ENCODE peak calls at places on chromosomes 3 and 15, in eight cellular contexts. P is choroid plexus epithelial cell, F is GM12878, I is lung, E is AG04449, Y is left ventricle myocardium inferior, C is AG09309, V is kidney. J is an unnamed sample.

GRCh38 chr15:63939531-63940130 is 105.9 kb upstream of the HERC1 start:
- DNase-seq in P (peak), F (peak), I (no peak), E (no peak), Y (peak), C (peak), V (no peak), J (peak)

GRCh38 chr3:14150491-14151230 is 25.8 kb downstream of the TMEM43 start:
- DNase-seq in P (no peak), F (no peak), I (no peak), E (no peak), Y (no peak), C (no peak), V (no peak), J (no peak)

GRCh38 chr3:29144807-29145206 is 136.1 kb upstream of the RBMS3 start:
- DNase-seq in P (peak), F (no peak), I (no peak), E (peak), Y (peak), C (peak), V (no peak), J (peak)

GRCh38 chr3:32026583-32026982 is 45.0 kb downstream of the ZNF860 start:
- DNase-seq in P (no peak), F (no peak), I (no peak), E (no peak), Y (no peak), C (no peak), V (no peak), J (no peak)

GRCh38 chr15:99989095-99989494 is 255.9 kb upstream of the LYSMD4 start:
- DNase-seq in P (no peak), F (no peak), I (no peak), E (no peak), Y (no peak), C (no peak), V (peak), J (no peak)

GRCh38 chr3:154954750-154955149 is 125.4 kb upstream of the MME start:
- DNase-seq in P (peak), F (no peak), I (no peak), E (peak), Y (no peak), C (peak), V (no peak), J (peak)

GRCh38 chr3:131543714-131544113 is 40.9 kb upstream of the MRPL3 start:
- DNase-seq in P (peak), F (no peak), I (peak), E (peak), Y (peak), C (peak), V (peak), J (peak)

GRCh38 chr15:84034831-84035753 is 200.5 kb upstream of the GOLGA6L4 start:
- DNase-seq in P (peak), F (no peak), I (no peak), E (peak), Y (no peak), C (no peak), V (no peak), J (peak)

GRCh38 chr15:89498574-89498906 is 2.2 kb upstream of the RHCG start:
- DNase-seq in P (no peak), F (no peak), I (no peak), E (no peak), Y (no peak), C (no peak), V (no peak), J (no peak)

GRCh38 chr3:128551872-128552271 is 58.9 kb upstream of the GATA2 start:
- DNase-seq in P (peak), F (no peak), I (no peak), E (no peak), Y (no peak), C (no peak), V (no peak), J (no peak)

GRCh38 chr3:16810013-16810412 is 74.7 kb upstream of the PLCL2 start:
- DNase-seq in P (no peak), F (no peak), I (no peak), E (no peak), Y (no peak), C (no peak), V (no peak), J (peak)

GRCh38 chr3:130688015-130688414 is 58.6 kb downstream of the PIK3R4 start:
- DNase-seq in P (no peak), F (no peak), I (no peak), E (no peak), Y (no peak), C (no peak), V (no peak), J (no peak)

GRCh38 chr15:85750319-85750806 is 44.4 kb downstream of the KLHL25 start:
- DNase-seq in P (peak), F (no peak), I (peak), E (no peak), Y (peak), C (no peak), V (peak), J (peak)

GRCh38 chr15:74203914-74204431 is 1.4 kb upstream of the STRA6 start:
- DNase-seq in P (peak), F (no peak), I (no peak), E (no peak), Y (peak), C (no peak), V (peak), J (peak)

GRCh38 chr3:86793786-86794185 is 197.2 kb downstream of the VGLL3 start:
- DNase-seq in P (peak), F (no peak), I (no peak), E (peak), Y (no peak), C (peak), V (no peak), J (peak)

GRCh38 chr3:81303326-81303725 is 458.1 kb downstream of the GBE1 start:
- DNase-seq in P (no peak), F (no peak), I (no peak), E (no peak), Y (no peak), C (no peak), V (no peak), J (no peak)

GRCh38 chr3:52277972-52278509 is 408 bp downstream of the WDR82 start:
- DNase-seq in P (peak), F (no peak), I (peak), E (no peak), Y (no peak), C (no peak), V (peak), J (peak)

GRCh38 chr3:196524527-196524926 is 9.4 kb upstream of the SMCO1 start:
- DNase-seq in P (peak), F (no peak), I (no peak), E (no peak), Y (no peak), C (no peak), V (no peak), J (no peak)

GRCh38 chr15:50996641-50997040 is 88.2 kb downstream of the AP4E1 start:
- DNase-seq in P (peak), F (no peak), I (no peak), E (peak), Y (no peak), C (peak), V (no peak), J (peak)

GRCh38 chr3:138329127-138329983 is at the start of gene NME9:
- DNase-seq in P (peak), F (no peak), I (peak), E (no peak), Y (peak), C (no peak), V (peak), J (peak)

GRCh38 chr3:40262331-40262730 is 47.2 kb upstream of the EIF1B start:
- DNase-seq in P (no peak), F (no peak), I (no peak), E (no peak), Y (no peak), C (no peak), V (no peak), J (no peak)

GRCh38 chr3:15102833-15103232 is 3.9 kb upstream of the RBSN start:
- DNase-seq in P (no peak), F (no peak), I (no peak), E (no peak), Y (no peak), C (no peak), V (no peak), J (peak)

GRCh38 chr15:89203705-89204273 is 17.6 kb downstream of the RLBP1 start:
- DNase-seq in P (no peak), F (no peak), I (no peak), E (no peak), Y (no peak), C (no peak), V (no peak), J (no peak)

GRCh38 chr3:143784446-143784845 is 63.8 kb downstream of the SLC9A9 start:
- DNase-seq in P (no peak), F (no peak), I (no peak), E (no peak), Y (no peak), C (no peak), V (no peak), J (no peak)

GRCh38 chr3:194249323-194250103 is 101.6 kb downstream of the CPN2 start:
- DNase-seq in P (no peak), F (no peak), I (no peak), E (no peak), Y (no peak), C (no peak), V (no peak), J (no peak)

GRCh38 chr15:101543431-101543830 is 53.9 kb upstream of the PCSK6 start:
- DNase-seq in P (no peak), F (no peak), I (no peak), E (no peak), Y (no peak), C (no peak), V (no peak), J (no peak)

GRCh38 chr3:75101329-75102147 is 487.1 kb upstream of the CNTN3 start:
- DNase-seq in P (no peak), F (no peak), I (no peak), E (no peak), Y (no peak), C (no peak), V (no peak), J (no peak)

GRCh38 chr3:160368804-160369203 is 30.2 kb downstream of the IFT80 start:
- DNase-seq in P (no peak), F (no peak), I (no peak), E (no peak), Y (no peak), C (no peak), V (no peak), J (no peak)

DNA sequence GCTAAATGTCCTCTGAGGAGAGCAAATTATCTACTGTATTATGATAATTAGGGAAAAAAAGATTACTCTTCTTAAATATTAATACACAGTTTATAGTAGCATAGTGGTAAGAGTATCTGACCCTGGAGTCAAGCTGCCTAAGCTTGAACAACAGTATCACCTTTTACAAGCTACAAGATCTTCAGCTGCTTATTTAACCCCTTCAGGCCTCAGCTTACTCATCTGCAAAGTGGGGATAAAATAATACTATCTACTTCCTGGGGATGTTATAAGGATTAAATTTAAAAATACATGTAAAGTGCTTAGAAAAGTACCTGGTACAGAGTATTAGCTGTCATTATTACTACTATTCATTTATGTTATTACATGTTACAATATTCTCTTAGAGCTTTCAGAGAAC is 42.0 kb downstream of the SUMF1 start:
- DNase-seq in P (no peak), F (no peak), I (no peak), E (no peak), Y (no peak), C (no peak), V (no peak), J (no peak)
- H3K4me3 ChIP-seq in P (no peak), F (no peak), I (no peak), E (no peak), Y (no peak), C (no peak), V (no peak), J (no peak)

GRCh38 chr15:33278816-33279612 is 31.8 kb upstream of the RYR3 start:
- DNase-seq in P (peak), F (no peak), I (no peak), E (peak), Y (no peak), C (peak), V (peak), J (peak)
- TF ChIP-seq CTCF in P (peak), F (no peak), I (no peak), E (peak), Y (no peak), C (peak), V (no peak), J (peak)

GRCh38 chr3:184299488-184300376 is 691 bp downstream of the PSMD2 start:
- DNase-seq in P (peak), F (no peak), I (no peak), E (no peak), Y (no peak), C (no peak), V (no peak), J (peak)

GRCh38 chr3:184295771-184296170 is 3.3 kb upstream of the PSMD2 start:
- DNase-seq in P (no peak), F (no peak), I (no peak), E (no peak), Y (no peak), C (no peak), V (no peak), J (no peak)

GRCh38 chr3:184298759-184299487 is at the start of gene PSMD2:
- DNase-seq in P (peak), F (peak), I (peak), E (peak), Y (peak), C (peak), V (peak), J (peak)

GRCh38 chr3:184296616-184297015 is 2.4 kb upstream of the PSMD2 start:
- DNase-seq in P (no peak), F (no peak), I (no peak), E (no peak), Y (no peak), C (no peak), V (no peak), J (no peak)

DNA sequence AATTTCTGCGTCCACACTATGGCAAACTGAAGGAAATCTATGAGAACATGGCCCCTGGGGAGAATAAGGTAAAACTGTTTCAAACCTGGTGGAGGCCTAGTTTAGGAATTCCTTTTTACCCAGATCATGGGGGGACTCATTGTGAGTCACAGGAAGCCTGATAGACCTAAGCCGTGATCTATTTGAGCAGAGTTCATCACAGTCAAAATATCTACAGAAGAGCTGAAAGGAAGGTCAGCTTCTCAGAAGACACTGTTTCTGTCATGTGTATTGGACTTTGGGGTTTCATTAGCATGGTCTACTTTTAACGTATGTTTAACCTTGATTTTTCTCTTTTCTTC is 1.3 kb downstream of the PSMD2 start:
- DNase-seq in P (peak), F (no peak), I (no peak), E (no peak), Y (no peak), C (no peak), V (no peak), J (peak)
- H3K4me3 ChIP-seq in P (peak), F (peak), I (no peak), E (peak), Y (peak), C (peak), V (peak), J (peak)

GRCh38 chr3:171159024-171159821 is 132.7 kb upstream of the SLC2A2 start:
- DNase-seq in P (no peak), F (no peak), I (no peak), E (no peak), Y (no peak), C (no peak), V (no peak), J (no peak)

GRCh38 chr3:171156455-171157005 is 130.0 kb upstream of the SLC2A2 start:
- DNase-seq in P (no peak), F (no peak), I (no peak), E (no peak), Y (no peak), C (no peak), V (no peak), J (no peak)

GRCh38 chr3:171155122-171155700 is 128.7 kb upstream of the SLC2A2 start:
- DNase-seq in P (no peak), F (no peak), I (no peak), E (no peak), Y (no peak), C (no peak), V (peak), J (no peak)

GRCh38 chr3:171157980-171158379 is 131.5 kb upstream of the SLC2A2 start:
- DNase-seq in P (no peak), F (no peak), I (no peak), E (no peak), Y (no peak), C (no peak), V (no peak), J (no peak)

GRCh38 chr3:171157286-171157685 is 130.8 kb upstream of the SLC2A2 start:
- DNase-seq in P (no peak), F (no peak), I (no peak), E (no peak), Y (peak), C (no peak), V (no peak), J (peak)
- TF ChIP-seq CTCF in P (peak), F (no peak), I (no peak), E (peak), Y (peak), C (no peak), V (no peak), J (no peak)